ENCODE peak calls at places on chromosomes 6 and 20, in five cellular contexts. V is pancreas, Q is brain microvascular endothelial cell, O is fibroblast of lung, Y is lower lobe of right lung. S is an unnamed sample. For H3K27me3 and H3K36me3, the result is how much of the 10 kb centered on the place peaks cover.

GRCh38 chr20:30485331-30486102 is 771.9 kb upstream of the DEFB115 start:
- DNase-seq in V (no peak), Q (no peak), O (no peak), Y (no peak), S (no peak)

GRCh38 chr6:43907312-43907711 is 137.3 kb downstream of the VEGFA start:
- DNase-seq in V (no peak), Q (no peak), O (no peak), Y (no peak), S (no peak)

GRCh38 chr6:111096246-111096645 is 8.9 kb downstream of the SLC16A10 start:
- DNase-seq in V (peak), Q (no peak), O (no peak), Y (peak), S (peak)

GRCh38 chr6:170043150-170043819 is 247.6 kb downstream of the DLL1 start:
- DNase-seq in V (no peak), Q (no peak), O (no peak), Y (no peak), S (no peak)

GRCh38 chr20:31617432-31618104 is 12.5 kb downstream of the ID1 start:
- DNase-seq in V (no peak), Q (no peak), O (no peak), Y (no peak), S (no peak)

GRCh38 chr6:157061770-157062594 is 261.3 kb downstream of the TMEM242 start:
- DNase-seq in V (no peak), Q (no peak), O (no peak), Y (no peak), S (no peak)

GRCh38 chr6:56293756-56294155 is 46.4 kb upstream of the COL21A1 start:
- DNase-seq in V (no peak), Q (no peak), O (no peak), Y (no peak), S (no peak)

GRCh38 chr6:35722121-35722761 is 14.6 kb upstream of the ARMC12 start:
- DNase-seq in V (peak), Q (no peak), O (peak), Y (no peak), S (no peak)

GRCh38 chr6:33143113-33143760 is 49.0 kb downstream of the COL11A2 start:
- DNase-seq in V (no peak), Q (no peak), O (no peak), Y (no peak), S (no peak)

GRCh38 chr6:109701201-109701600 is 10.1 kb downstream of the FIG4 start:
- DNase-seq in V (no peak), Q (no peak), O (no peak), Y (no peak), S (no peak)

GRCh38 chr6:134593887-134594286 is 276.0 kb upstream of the SGK1 start:
- DNase-seq in V (no peak), Q (no peak), O (no peak), Y (peak), S (no peak)

GRCh38 chr6:15017251-15017650 is 228.6 kb upstream of the JARID2 start:
- DNase-seq in V (no peak), Q (peak), O (no peak), Y (peak), S (peak)

GRCh38 chr20:2800590-2801458 is at the start of gene CPXM1:
- DNase-seq in V (no peak), Q (no peak), O (no peak), Y (no peak), S (no peak)

GRCh38 chr6:166277892-166278578 is 30.2 kb downstream of the PRR18 start:
- DNase-seq in V (no peak), Q (no peak), O (no peak), Y (no peak), S (no peak)

GRCh38 chr6:166275714-166276166 is 32.5 kb downstream of the PRR18 start:
- DNase-seq in V (peak), Q (peak), O (peak), Y (peak), S (no peak)

GRCh38 chr6:166274163-166274562 is 34.0 kb downstream of the PRR18 start:
- DNase-seq in V (no peak), Q (no peak), O (no peak), Y (no peak), S (no peak)

GRCh38 chr6:166277021-166277420 is 31.2 kb downstream of the PRR18 start:
- DNase-seq in V (no peak), Q (no peak), O (peak), Y (no peak), S (no peak)

DNA sequence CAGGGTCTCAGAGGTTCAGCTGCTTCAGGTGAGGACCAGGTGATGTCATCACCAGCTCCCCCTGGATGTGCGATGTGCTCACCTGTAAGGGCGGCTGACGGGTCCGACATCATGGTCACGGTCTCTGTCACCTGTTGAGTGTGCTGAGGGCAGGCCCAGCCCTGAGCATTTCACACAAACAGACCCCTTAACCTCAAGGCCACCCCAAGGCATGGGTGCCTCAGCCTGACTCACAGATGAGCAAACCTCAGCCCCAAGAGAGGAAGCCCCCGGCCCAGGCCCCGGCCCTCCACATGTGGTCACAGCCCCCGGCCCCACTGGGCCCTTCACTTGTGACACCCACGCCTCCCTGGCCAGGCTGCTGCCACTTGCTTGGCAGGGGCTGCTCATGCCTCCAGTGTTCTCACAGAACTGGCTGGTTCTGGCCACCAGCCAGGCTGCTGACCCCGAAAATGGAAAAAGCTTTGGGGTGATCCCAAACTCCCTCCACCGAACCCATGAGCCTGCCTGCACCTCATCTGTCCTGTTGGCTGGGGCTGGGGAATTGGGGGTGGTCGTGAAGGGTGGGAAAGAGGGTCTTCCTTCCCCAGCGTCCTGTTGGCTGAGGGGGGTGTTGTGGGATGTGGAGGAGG is 33.3 kb downstream of the PRR18 start:
- DNase-seq in V (no peak), Q (no peak), O (no peak), Y (no peak), S (no peak)
- H3K27me3 ChIP-seq in V (under half), Q (under half), O (under half), Y (under half), S (under half)

DNA sequence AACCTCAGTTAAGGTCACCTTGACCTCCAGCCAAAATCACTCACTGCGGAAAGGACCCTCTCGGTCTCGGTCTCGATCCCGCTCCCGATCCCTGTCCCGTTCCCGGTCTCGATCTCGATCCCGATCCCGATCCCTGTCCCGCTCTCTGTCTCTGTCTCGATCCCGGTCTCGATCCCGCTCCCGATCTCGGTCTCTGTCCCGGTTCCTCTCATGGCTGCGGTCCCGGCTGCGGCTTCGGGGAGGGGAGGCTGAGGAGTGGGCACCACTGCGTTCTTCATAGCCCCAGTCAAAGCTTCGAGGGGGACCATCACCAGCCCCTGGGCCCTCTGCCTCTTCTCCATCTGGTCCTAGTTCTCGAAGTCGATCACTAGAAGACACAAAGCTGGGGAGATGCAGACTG is 4.3 kb downstream of the NELFE start:
- DNase-seq in V (no peak), Q (no peak), O (no peak), Y (no peak), S (no peak)
- H3K36me3 ChIP-seq in V (under half), Q (under half), O (under half), Y (half or more), S (under half)

GRCh38 chr6:99349620-99350141 is at the start of gene FAXC:
- DNase-seq in V (peak), Q (no peak), O (peak), Y (peak), S (peak)
- H3K4me3 ChIP-seq in V (peak), Q (peak), O (peak), Y (peak), S (peak)

DNA sequence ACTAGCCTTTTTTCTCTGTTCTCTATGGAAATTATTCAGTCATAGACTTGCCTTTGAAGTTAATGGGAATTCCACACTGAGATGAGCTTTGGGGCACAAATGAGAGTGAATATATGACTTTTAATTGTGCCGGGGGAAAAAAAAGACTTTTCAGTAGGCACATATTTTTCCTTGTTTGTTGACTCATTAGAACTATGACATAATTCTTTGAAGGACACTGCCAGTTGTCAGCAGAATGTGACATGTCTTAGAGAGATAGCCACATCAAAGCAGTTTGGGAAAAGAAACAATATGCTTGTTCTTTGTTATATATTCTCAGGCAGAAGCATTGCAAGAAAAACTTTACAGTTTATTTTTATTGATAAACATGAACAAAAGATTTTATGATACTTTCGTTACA is 138.3 kb downstream of the COL9A1 start:
- DNase-seq in V (no peak), Q (no peak), O (no peak), Y (no peak), S (no peak)
- H3K27me3 ChIP-seq in V (under half), Q (under half), O (under half), Y (under half), S (under half)

DNA sequence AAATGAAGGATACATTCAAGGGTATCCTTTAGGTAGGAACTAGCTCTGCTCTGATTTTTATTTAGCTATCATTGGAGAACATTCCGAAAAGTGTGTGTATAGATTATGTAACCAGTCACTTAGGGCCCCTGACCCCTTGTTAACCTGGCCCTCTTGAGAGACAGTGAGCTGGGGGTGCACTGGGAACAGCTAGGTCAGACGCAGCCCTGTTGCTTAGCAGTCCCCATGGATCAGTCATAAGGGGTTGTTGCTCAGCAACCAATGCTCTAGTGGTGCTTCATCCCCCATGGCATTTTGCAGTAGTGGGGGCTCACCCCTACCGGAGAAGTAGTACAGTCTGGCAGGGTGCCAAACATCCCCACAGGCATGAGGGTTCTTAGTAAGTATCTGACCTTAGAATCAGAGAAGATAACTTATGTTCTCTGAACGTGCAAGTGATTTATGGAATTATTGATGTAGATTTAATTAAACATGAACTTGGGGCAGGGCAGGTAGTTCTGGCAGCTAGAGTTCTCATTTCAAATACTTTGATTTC is 12.3 kb downstream of the PKIB start:
- DNase-seq in V (no peak), Q (no peak), O (no peak), Y (no peak), S (no peak)
- H3K36me3 ChIP-seq in V (under half), Q (under half), O (under half), Y (under half), S (under half)

DNA sequence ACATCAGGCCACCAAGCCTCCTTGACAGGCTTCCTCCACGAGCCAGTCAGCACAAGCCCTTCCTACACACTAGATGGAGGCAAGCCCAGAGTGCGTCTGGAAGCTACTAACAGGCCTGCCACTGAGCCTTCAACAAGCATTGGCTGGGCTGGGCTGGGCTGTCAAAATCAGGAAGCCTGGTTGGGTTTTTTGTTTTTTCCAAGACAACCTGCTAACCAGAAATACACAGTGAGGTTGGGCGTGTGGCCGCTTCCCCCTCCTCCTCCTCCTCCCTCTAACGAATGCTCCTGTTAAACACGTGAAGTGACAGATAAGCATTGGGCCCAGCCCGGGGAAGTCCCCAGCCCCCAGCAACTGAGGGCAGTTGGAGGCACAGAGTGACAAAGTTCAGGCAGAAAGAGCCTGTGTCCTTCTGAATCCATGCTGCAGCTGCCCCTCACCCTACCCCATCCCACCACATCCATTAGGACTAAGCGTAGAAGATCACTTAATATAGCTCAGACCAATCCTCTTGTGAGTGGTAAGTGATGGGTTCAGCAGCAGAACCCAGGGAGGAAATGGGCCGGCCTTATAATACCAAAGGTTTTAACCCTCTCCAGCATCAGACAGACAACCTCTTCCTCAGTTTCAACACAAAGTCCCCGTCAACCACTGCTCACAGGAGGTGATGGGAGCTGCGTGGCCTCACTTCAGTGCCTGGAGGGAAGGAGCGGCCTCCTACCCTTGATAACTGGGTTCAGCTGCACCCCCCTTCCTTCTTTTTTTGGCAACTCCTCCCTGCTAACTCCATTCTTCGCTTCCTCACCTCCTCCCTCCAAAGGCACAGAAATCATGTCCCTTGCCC is 1.1 kb downstream of the NFATC2 start:
- DNase-seq in V (peak), Q (peak), O (peak), Y (peak), S (peak)
- H3K4me3 ChIP-seq in V (peak), Q (no peak), O (no peak), Y (peak), S (no peak)

GRCh38 chr20:63486300-63486855 is 12.5 kb downstream of the EEF1A2 start:
- DNase-seq in V (no peak), Q (no peak), O (no peak), Y (no peak), S (no peak)
- H3K27me3 ChIP-seq in V (under half), Q (under half), O (under half), Y (half or more), S (under half)

DNA sequence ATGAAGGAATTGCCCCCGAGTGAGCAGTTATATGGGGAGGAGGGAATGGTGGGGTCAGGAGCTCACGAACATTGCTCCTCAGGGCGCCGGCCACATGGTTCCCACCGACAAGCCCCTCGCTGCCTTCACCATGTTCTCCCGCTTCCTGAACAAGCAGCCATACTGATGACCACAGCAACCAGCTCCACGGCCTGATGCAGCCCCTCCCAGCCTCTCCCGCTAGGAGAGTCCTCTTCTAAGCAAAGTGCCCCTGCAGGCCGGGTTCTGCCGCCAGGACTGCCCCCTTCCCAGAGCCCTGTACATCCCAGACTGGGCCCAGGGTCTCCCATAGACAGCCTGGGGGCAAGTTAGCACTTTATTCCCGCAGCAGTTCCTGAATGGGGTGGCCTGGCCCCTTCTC is 7.2 kb downstream of the CTSA start:
- DNase-seq in V (no peak), Q (no peak), O (no peak), Y (no peak), S (no peak)
- H3K36me3 ChIP-seq in V (under half), Q (under half), O (under half), Y (half or more), S (under half)

GRCh38 chr6:82000551-82000950 is 247.0 kb downstream of the IBTK start:
- DNase-seq in V (no peak), Q (no peak), O (no peak), Y (no peak), S (peak)

GRCh38 chr6:82006027-82006738 is 241.4 kb downstream of the IBTK start:
- DNase-seq in V (no peak), Q (peak), O (peak), Y (peak), S (peak)
- H3K4me3 ChIP-seq in V (no peak), Q (no peak), O (no peak), Y (no peak), S (no peak)

GRCh38 chr6:6002005-6002808 is 4.5 kb downstream of the NRN1 start:
- DNase-seq in V (no peak), Q (no peak), O (no peak), Y (no peak), S (no peak)
- H3K27me3 ChIP-seq in V (half or more), Q (under half), O (half or more), Y (half or more), S (half or more)

S was measured in bronchial epithelial cell.